ENCODE peak calls at places on chromosome 16, in four cellular contexts. One of them, this sample, is unnamed.
A peak's percentile ranks its signal among the peaks of the same experiment; 100 is the strongest.

GRCh38 chr16:85615014-85615851 is 2.1 kb downstream of the GSE1 start:
- DNase-seq in ovary: peak; percentile 58
- DNase-seq in heart left ventricle: no peak
- DNase-seq in Panc1: no peak
- DNase-seq in this sample: peak; percentile 43

GRCh38 chr16:26569793-26570192 is 496.9 kb upstream of the C16orf82 start:
- DNase-seq in ovary: no peak
- DNase-seq in heart left ventricle: no peak
- DNase-seq in Panc1: peak; percentile 7
- DNase-seq in this sample: no peak

GRCh38 chr16:57999971-58000705 is at the start of gene ZNF319:
- DNase-seq in ovary: no peak
- DNase-seq in heart left ventricle: no peak
- DNase-seq in Panc1: no peak
- DNase-seq in this sample: peak; percentile 32

GRCh38 chr16:10663744-10664143 is 31.0 kb downstream of the TEKT5 start:
- DNase-seq in ovary: no peak
- DNase-seq in heart left ventricle: no peak
- DNase-seq in Panc1: no peak
- DNase-seq in this sample: no peak

GRCh38 chr16:54939537-54940278 is 9.0 kb downstream of the IRX5 start:
- DNase-seq in ovary: no peak
- DNase-seq in heart left ventricle: no peak
- DNase-seq in Panc1: no peak
- DNase-seq in this sample: peak; percentile 1

GRCh38 chr16:74568961-74569631 is 37.8 kb downstream of the GLG1 start:
- DNase-seq in ovary: no peak
- DNase-seq in heart left ventricle: no peak
- DNase-seq in Panc1: no peak
- DNase-seq in this sample: no peak

GRCh38 chr16:23999663-24000062 is 163.9 kb downstream of the PRKCB start:
- DNase-seq in ovary: no peak
- DNase-seq in heart left ventricle: no peak
- DNase-seq in Panc1: no peak
- DNase-seq in this sample: no peak

GRCh38 chr16:56911771-56912541 is 20.0 kb upstream of the HERPUD1 start:
- DNase-seq in ovary: peak; percentile 67
- DNase-seq in heart left ventricle: no peak
- DNase-seq in Panc1: no peak
- DNase-seq in this sample: peak; percentile 41

GRCh38 chr16:56930516-56931252 is 1.3 kb upstream of the HERPUD1 start:
- DNase-seq in ovary: no peak
- DNase-seq in heart left ventricle: no peak
- DNase-seq in Panc1: no peak
- DNase-seq in this sample: no peak

GRCh38 chr16:75096730-75097129 is 19.9 kb downstream of the LDHD start:
- DNase-seq in ovary: no peak
- DNase-seq in heart left ventricle: no peak
- DNase-seq in Panc1: no peak
- DNase-seq in this sample: no peak

GRCh38 chr16:73020409-73020884 is 27.5 kb downstream of the ZFHX3 start:
- DNase-seq in ovary: no peak
- DNase-seq in heart left ventricle: peak; percentile 80
- DNase-seq in Panc1: peak; percentile 33
- DNase-seq in this sample: peak; percentile 72

GRCh38 chr16:24769806-24770205 is 40.4 kb downstream of the TNRC6A start:
- DNase-seq in ovary: no peak
- DNase-seq in heart left ventricle: no peak
- DNase-seq in Panc1: no peak
- DNase-seq in this sample: no peak

GRCh38 chr16:19486744-19487325 is 35.1 kb downstream of the GDE1 start:
- DNase-seq in ovary: no peak
- DNase-seq in heart left ventricle: no peak
- DNase-seq in Panc1: no peak
- DNase-seq in this sample: no peak

GRCh38 chr16:66267287-66268137 is 99.0 kb upstream of the CDH5 start:
- DNase-seq in ovary: no peak
- DNase-seq in heart left ventricle: no peak
- DNase-seq in Panc1: no peak
- DNase-seq in this sample: no peak

GRCh38 chr16:24737391-24737871 is 8.0 kb downstream of the TNRC6A start:
- DNase-seq in ovary: no peak
- DNase-seq in heart left ventricle: no peak
- DNase-seq in Panc1: no peak
- DNase-seq in this sample: no peak

GRCh38 chr16:25124503-25124902 is 13.0 kb downstream of the LCMT1 start:
- DNase-seq in ovary: no peak
- DNase-seq in heart left ventricle: no peak
- DNase-seq in Panc1: no peak
- DNase-seq in this sample: no peak

GRCh38 chr16:79839851-79840321 is 239.3 kb upstream of the MAF start:
- DNase-seq in ovary: peak; percentile 67
- DNase-seq in heart left ventricle: no peak
- DNase-seq in Panc1: no peak
- DNase-seq in this sample: peak; percentile 20

GRCh38 chr16:4270595-4270994 is 2.2 kb downstream of the TFAP4 start:
- DNase-seq in ovary: no peak
- DNase-seq in heart left ventricle: no peak
- DNase-seq in Panc1: no peak
- DNase-seq in this sample: no peak

GRCh38 chr16:66326995-66327513 is 39.4 kb upstream of the CDH5 start:
- DNase-seq in ovary: no peak
- DNase-seq in heart left ventricle: no peak
- DNase-seq in Panc1: no peak
- DNase-seq in this sample: no peak

GRCh38 chr16:85637808-85638186 is 24.7 kb downstream of the GSE1 start:
- DNase-seq in ovary: no peak
- DNase-seq in heart left ventricle: no peak
- DNase-seq in Panc1: no peak
- DNase-seq in this sample: peak; percentile 54

GRCh38 chr16:58411736-58412614 is 19.7 kb downstream of the GINS3 start:
- DNase-seq in ovary: no peak
- DNase-seq in heart left ventricle: no peak
- DNase-seq in Panc1: no peak
- DNase-seq in this sample: no peak

DNA sequence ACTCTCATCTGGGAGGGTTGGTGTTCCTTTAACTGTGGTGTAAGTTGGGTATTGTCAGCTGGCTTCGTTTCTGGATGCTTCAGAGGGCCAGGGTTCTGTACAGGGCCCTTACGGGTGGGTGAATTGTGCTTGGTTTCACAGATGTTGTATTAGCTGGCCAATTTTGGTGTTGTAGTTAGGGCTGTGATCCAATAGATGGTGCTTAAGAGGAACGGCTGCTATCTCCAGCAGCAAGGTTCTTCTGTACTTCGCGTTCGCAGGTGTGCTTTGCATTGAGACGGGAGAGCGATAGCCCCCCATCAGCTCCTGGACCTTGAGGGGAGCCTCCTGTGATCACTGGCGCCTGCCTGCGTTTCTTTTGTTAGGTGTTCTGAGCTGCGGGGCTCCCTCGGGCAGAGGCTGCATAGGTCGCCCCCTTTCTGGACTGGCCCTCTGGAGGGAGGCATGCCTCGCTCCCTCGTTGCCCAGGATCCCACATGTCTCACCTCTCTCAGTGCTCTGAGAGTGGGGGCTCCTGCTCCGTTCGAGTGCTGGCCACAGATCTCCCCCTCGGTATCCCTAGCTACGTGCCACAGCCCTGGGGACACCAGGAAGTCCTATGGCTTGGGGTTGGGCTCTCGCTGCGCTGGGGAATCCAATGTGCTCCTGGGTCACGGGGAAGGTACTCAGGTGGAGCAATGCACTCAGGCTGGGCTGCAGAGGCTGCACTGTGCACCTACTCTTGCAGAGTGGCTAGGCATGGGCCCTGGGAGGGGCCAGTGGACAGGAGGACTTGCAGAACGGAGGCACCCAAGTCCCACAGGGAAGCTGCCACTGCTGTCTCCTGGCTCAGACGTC is 844 bp upstream of the PRDM7 start:
- DNase-seq in ovary: peak; percentile 44
- DNase-seq in heart left ventricle: no peak
- DNase-seq in Panc1: no peak
- DNase-seq in this sample: no peak
- H3K27ac ChIP-seq in ovary: peak overlapping the region; percentile 59
- H3K27ac ChIP-seq in heart left ventricle: peak overlapping the region; percentile 62
- H3K27ac ChIP-seq in Panc1: peak overlapping the region; percentile 59
- H3K27ac ChIP-seq in this sample: peak overlapping the region; percentile 60

GRCh38 chr16:81095653-81095952 is 592 bp downstream of the GCSH start:
- DNase-seq in ovary: no peak
- DNase-seq in heart left ventricle: no peak
- DNase-seq in Panc1: no peak
- DNase-seq in this sample: no peak
- H3K27ac ChIP-seq in ovary: peak overlapping the region; percentile 78
- H3K27ac ChIP-seq in heart left ventricle: peak overlapping the region; percentile 76
- H3K27ac ChIP-seq in Panc1: peak overlapping the region; percentile 73
- H3K27ac ChIP-seq in this sample: peak overlapping the region; percentile 81

GRCh38 chr16:2156849-2157224 is 1.3 kb downstream of the TRAF7 start:
- DNase-seq in ovary: no peak
- DNase-seq in heart left ventricle: no peak
- DNase-seq in Panc1: no peak
- DNase-seq in this sample: no peak
- H3K27ac ChIP-seq in ovary: no peak overlapping the region
- H3K27ac ChIP-seq in heart left ventricle: no peak overlapping the region
- H3K27ac ChIP-seq in Panc1: peak overlapping the region; percentile 87
- H3K27ac ChIP-seq in this sample: no peak overlapping the region

GRCh38 chr16:53904533-53904932 is 200.6 kb downstream of the FTO start:
- DNase-seq in ovary: no peak
- DNase-seq in heart left ventricle: no peak
- DNase-seq in Panc1: no peak
- DNase-seq in this sample: no peak

GRCh38 chr16:53900678-53901077 is 196.7 kb downstream of the FTO start:
- DNase-seq in ovary: no peak
- DNase-seq in heart left ventricle: no peak
- DNase-seq in Panc1: no peak
- DNase-seq in this sample: no peak

GRCh38 chr16:53901396-53901795 is 197.4 kb downstream of the FTO start:
- DNase-seq in ovary: no peak
- DNase-seq in heart left ventricle: no peak
- DNase-seq in Panc1: no peak
- DNase-seq in this sample: no peak

GRCh38 chr16:53908731-53909130 is 204.8 kb downstream of the FTO start:
- DNase-seq in ovary: no peak
- DNase-seq in heart left ventricle: no peak
- DNase-seq in Panc1: no peak
- DNase-seq in this sample: no peak

DNA sequence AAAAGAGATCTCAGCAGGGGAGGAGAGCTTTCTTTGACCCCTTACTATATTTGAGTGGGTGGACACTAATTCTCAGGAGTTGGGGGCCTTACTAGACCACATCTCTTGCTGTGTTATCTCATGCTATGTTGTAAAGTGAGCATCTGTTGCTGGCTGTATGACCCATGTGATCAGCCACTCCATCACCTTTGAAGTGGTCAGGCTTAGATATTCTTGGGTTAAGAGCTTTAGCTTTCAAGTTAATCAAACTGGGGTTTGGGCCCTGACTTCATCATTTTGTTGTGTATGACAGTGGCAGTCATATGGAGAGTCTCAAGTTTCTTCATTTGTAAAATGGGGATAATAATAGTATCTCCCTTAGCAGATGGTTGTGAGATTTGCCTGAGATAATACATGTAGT is 201.1 kb downstream of the FTO start:
- DNase-seq in ovary: no peak
- DNase-seq in heart left ventricle: no peak
- DNase-seq in Panc1: no peak
- DNase-seq in this sample: no peak
- H3K27ac ChIP-seq in ovary: no peak overlapping the region
- H3K27ac ChIP-seq in heart left ventricle: no peak overlapping the region
- H3K27ac ChIP-seq in Panc1: no peak overlapping the region
- H3K27ac ChIP-seq in this sample: no peak overlapping the region

GRCh38 chr16:69935278-69935711 is 15.8 kb upstream of the CLEC18A start:
- DNase-seq in ovary: peak; percentile 33
- DNase-seq in heart left ventricle: no peak
- DNase-seq in Panc1: no peak
- DNase-seq in this sample: no peak

GRCh38 chr16:69937465-69937951 is 13.6 kb upstream of the CLEC18A start:
- DNase-seq in ovary: peak; percentile 28
- DNase-seq in heart left ventricle: no peak
- DNase-seq in Panc1: no peak
- DNase-seq in this sample: no peak

GRCh38 chr16:69935740-69936139 is 15.4 kb upstream of the CLEC18A start:
- DNase-seq in ovary: peak; percentile 10
- DNase-seq in heart left ventricle: no peak
- DNase-seq in Panc1: no peak
- DNase-seq in this sample: no peak

GRCh38 chr16:69936751-69937211 is 14.4 kb upstream of the CLEC18A start:
- DNase-seq in ovary: peak; percentile 29
- DNase-seq in heart left ventricle: no peak
- DNase-seq in Panc1: no peak
- DNase-seq in this sample: no peak

GRCh38 chr16:69936252-69936651 is 14.9 kb upstream of the CLEC18A start:
- DNase-seq in ovary: peak; percentile 28
- DNase-seq in heart left ventricle: peak; percentile 61
- DNase-seq in Panc1: no peak
- DNase-seq in this sample: no peak
- H3K27ac ChIP-seq in ovary: no peak overlapping the region
- H3K27ac ChIP-seq in heart left ventricle: no peak overlapping the region
- H3K27ac ChIP-seq in Panc1: no peak overlapping the region
- H3K27ac ChIP-seq in this sample: no peak overlapping the region

GRCh38 chr16:2763173-2763572 is 10.7 kb downstream of the SRRM2 start:
- DNase-seq in ovary: no peak
- DNase-seq in heart left ventricle: no peak
- DNase-seq in Panc1: no peak
- DNase-seq in this sample: no peak
- H3K27ac ChIP-seq in ovary: no peak overlapping the region
- H3K27ac ChIP-seq in heart left ventricle: no peak overlapping the region
- H3K27ac ChIP-seq in Panc1: peak overlapping the region; percentile 56
- H3K27ac ChIP-seq in this sample: no peak overlapping the region